ENCODE peak calls at places on chromosome X, in six cellular contexts. U is fibroblast of pulmonary artery, H is GM13977, W is nephron progenitor cell, O is H9, A is OCI-LY7. X is an unnamed sample.

GRCh38 chrX:70033348-70033747 is 16.4 kb downstream of the AWAT2 start:
- DNase-seq in U (peak; percentile 45), H (peak; percentile 35), W (peak; percentile 60), O (peak; percentile 73), A (peak; percentile 39), X (peak; percentile 48)

GRCh38 chrX:14359727-14360126 is 169.6 kb upstream of the GLRA2 start:
- DNase-seq in U (no peak), H (no peak), W (no peak), O (peak; percentile 26), A (no peak), X (no peak)

GRCh38 chrX:153876112-153876491 is 9.9 kb downstream of the L1CAM start:
- DNase-seq in U (no peak), H (peak; percentile 36), W (no peak), O (no peak), A (no peak), X (no peak)

GRCh38 chrX:9656871-9657270 is 108.8 kb downstream of the GPR143 start:
- DNase-seq in U (no peak), H (no peak), W (no peak), O (no peak), A (no peak), X (no peak)

GRCh38 chrX:153460826-153461225 is 9.6 kb downstream of the HAUS7 start:
- DNase-seq in U (peak; percentile 55), H (peak; percentile 63), W (peak; percentile 71), O (peak; percentile 72), A (peak; percentile 58), X (peak; percentile 67)

GRCh38 chrX:10106801-10107200 is 50.0 kb upstream of the CLCN4 start:
- DNase-seq in U (no peak), H (no peak), W (no peak), O (no peak), A (peak; percentile 88), X (no peak)

GRCh38 chrX:133594156-133594555 is 178.9 kb upstream of the GPC4 start:
- DNase-seq in U (no peak), H (no peak), W (no peak), O (no peak), A (no peak), X (no peak)

GRCh38 chrX:17413228-17413627 is 38.2 kb downstream of the NHS start:
- DNase-seq in U (peak; percentile 49), H (no peak), W (no peak), O (no peak), A (no peak), X (no peak)

GRCh38 chrX:30649859-30650258 is 3.4 kb upstream of the GK start:
- DNase-seq in U (peak; percentile 33), H (peak; percentile 59), W (no peak), O (no peak), A (peak; percentile 16), X (no peak)

GRCh38 chrX:110041980-110042379 is 39.1 kb downstream of the TMEM164 start:
- DNase-seq in U (no peak), H (no peak), W (no peak), O (no peak), A (no peak), X (no peak)

GRCh38 chrX:52577464-52578173 is 60.8 kb upstream of the XAGE1B start:
- DNase-seq in U (no peak), H (no peak), W (no peak), O (no peak), A (no peak), X (no peak)

GRCh38 chrX:129540725-129541184 is 696 bp downstream of the OCRL start:
- DNase-seq in U (no peak), H (peak; percentile 38), W (no peak), O (peak; percentile 33), A (peak; percentile 12), X (peak; percentile 4)

GRCh38 chrX:23779025-23779424 is 3.9 kb upstream of the SAT1 start:
- DNase-seq in U (peak; percentile 38), H (no peak), W (no peak), O (no peak), A (peak; percentile 3), X (no peak)

GRCh38 chrX:132270021-132270420 is 50.8 kb upstream of the RAP2C start:
- DNase-seq in U (no peak), H (no peak), W (no peak), O (no peak), A (no peak), X (no peak)

GRCh38 chrX:154019061-154019621 is 561 bp downstream of the IRAK1 start:
- DNase-seq in U (no peak), H (no peak), W (peak; percentile 35), O (no peak), A (peak; percentile 45), X (no peak)

GRCh38 chrX:107677501-107677901 is 49.2 kb downstream of the PRPS1 start:
- DNase-seq in U (peak; percentile 38), H (no peak), W (no peak), O (no peak), A (no peak), X (no peak)

GRCh38 chrX:41733939-41734338 is 10.0 kb downstream of the GPR82 start:
- DNase-seq in U (no peak), H (peak; percentile 52), W (no peak), O (no peak), A (peak; percentile 90), X (no peak)

GRCh38 chrX:41737065-41737464 is 13.1 kb downstream of the GPR82 start:
- DNase-seq in U (no peak), H (no peak), W (no peak), O (no peak), A (peak; percentile 80), X (no peak)

GRCh38 chrX:41730101-41730500 is 6.1 kb downstream of the GPR82 start:
- DNase-seq in U (peak; percentile 30), H (no peak), W (no peak), O (no peak), A (no peak), X (no peak)

GRCh38 chrX:41732260-41732659 is 8.3 kb downstream of the GPR82 start:
- DNase-seq in U (no peak), H (no peak), W (no peak), O (no peak), A (no peak), X (no peak)

DNA sequence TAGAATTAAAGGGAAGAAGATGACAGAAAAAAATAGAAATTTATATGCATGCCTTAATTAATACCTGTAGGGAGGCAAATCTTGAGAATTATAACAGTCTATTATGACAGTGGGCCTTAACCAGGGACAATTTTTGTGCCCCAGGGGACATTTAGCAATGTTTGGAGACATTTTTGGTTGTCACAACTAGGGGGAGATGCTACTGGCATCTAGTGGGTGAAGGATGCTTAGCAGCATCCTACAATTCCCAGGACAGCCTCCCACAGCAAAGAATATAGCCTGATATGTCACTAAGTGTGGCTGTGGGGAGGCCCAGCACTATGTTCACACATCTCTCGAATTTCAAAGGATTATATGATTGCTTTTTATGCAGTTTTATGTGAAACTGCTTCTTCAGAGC is 10.5 kb downstream of the GPR82 start:
- DNase-seq in U (peak; percentile 33), H (no peak), W (no peak), O (no peak), A (peak; percentile 56), X (no peak)
- TF ChIP-seq CTCF in U (peak; percentile 52), H (peak; percentile 40), W (peak; percentile 19), O (peak; percentile 61), A (peak; percentile 75), X (no peak)

GRCh38 chrX:155247497-155247896 is 16.8 kb downstream of the RAB39B start:
- DNase-seq in U (no peak), H (no peak), W (no peak), O (no peak), A (no peak), X (no peak)

GRCh38 chrX:155237719-155238118 is 21.5 kb downstream of the VBP1 start:
- DNase-seq in U (no peak), H (no peak), W (no peak), O (no peak), A (no peak), X (no peak)

GRCh38 chrX:155246748-155247147 is 17.5 kb downstream of the RAB39B start:
- DNase-seq in U (no peak), H (no peak), W (no peak), O (no peak), A (no peak), X (no peak)

DNA sequence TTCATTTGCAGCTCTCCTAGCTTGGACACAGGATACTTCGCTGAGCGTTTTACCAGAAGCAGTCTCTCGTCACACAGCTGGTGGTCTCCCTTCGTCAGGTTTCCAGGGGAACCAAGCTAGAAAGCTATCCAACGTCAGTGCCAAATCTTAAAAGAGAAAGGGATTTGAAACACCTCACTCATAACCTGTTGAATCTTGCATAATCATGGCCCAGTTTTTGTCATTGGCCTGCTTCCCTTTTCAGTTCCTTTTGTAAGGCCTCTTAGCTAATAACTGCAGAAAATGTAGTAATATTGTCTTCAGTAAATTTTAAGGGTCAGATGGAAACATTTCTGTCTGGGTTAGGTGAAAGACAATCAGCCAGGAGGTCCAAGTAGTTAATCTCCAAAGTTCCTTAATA is 22.0 kb downstream of the RAB39B start:
- DNase-seq in U (no peak), H (no peak), W (no peak), O (no peak), A (no peak), X (no peak)
- TF ChIP-seq CTCF in U (no peak), H (no peak), W (no peak), O (no peak), A (no peak), X (no peak)

DNA sequence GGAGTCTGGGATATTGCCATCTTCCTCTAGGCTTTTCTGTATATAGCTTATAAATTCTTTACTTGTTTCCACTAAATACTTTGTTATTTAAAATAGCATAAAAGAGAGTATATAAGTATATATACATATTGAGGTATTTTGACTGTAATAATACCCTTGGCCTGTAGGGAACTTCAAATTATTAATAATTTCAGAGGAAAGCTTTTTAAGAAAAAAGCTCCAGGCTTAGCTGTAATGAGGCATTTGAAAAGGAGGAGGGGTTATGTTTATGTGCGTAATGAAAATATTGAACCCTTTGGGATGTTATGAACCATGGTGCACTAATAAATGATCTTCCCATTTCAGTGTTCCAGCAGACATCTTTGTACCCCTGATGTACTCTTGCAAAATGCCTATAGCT is 578.1 kb downstream of the RPA4 start:
- DNase-seq in U (no peak), H (no peak), W (no peak), O (no peak), A (no peak), X (no peak)
- TF ChIP-seq CTCF in U (no peak), H (no peak), W (no peak), O (peak; percentile 26), A (no peak), X (peak; percentile 46)

GRCh38 chrX:7946960-7947359 is 19.7 kb upstream of the PNPLA4 start:
- DNase-seq in U (no peak), H (no peak), W (no peak), O (peak; percentile 31), A (no peak), X (no peak)

GRCh38 chrX:7943600-7944245 is 16.5 kb upstream of the PNPLA4 start:
- DNase-seq in U (no peak), H (no peak), W (no peak), O (no peak), A (no peak), X (no peak)

GRCh38 chrX:7941390-7942042 is 14.3 kb upstream of the PNPLA4 start:
- DNase-seq in U (peak; percentile 6), H (no peak), W (peak; percentile 8), O (peak; percentile 27), A (peak; percentile 9), X (peak; percentile 9)
- TF ChIP-seq CTCF in U (peak; percentile 39), H (peak; percentile 55), W (peak; percentile 37), O (peak; percentile 66), A (peak; percentile 68), X (no peak)

GRCh38 chrX:123745511-123745910 is 12.7 kb upstream of the THOC2 start:
- DNase-seq in U (no peak), H (no peak), W (no peak), O (no peak), A (no peak), X (no peak)
- TF ChIP-seq CTCF in U (no peak), H (no peak), W (no peak), O (no peak), A (no peak), X (no peak)